ENCODE peak calls at places on chromosomes 6 and 20, in five cellular contexts. L is nucleus accumbens, S is choroid plexus epithelial cell, M is mesendoderm, Q is fibroblast of lung. D is an unnamed sample.

GRCh38 chr6:53894086-53894485 is 99.3 kb downstream of the LRRC1 start:
- DNase-seq in L (no peak), S (peak; percentile 59), M (no peak), Q (peak; percentile 44), D (peak; percentile 64)

GRCh38 chr6:118968416-118968815 is 33.5 kb upstream of the MCM9 start:
- DNase-seq in L (no peak), S (peak; percentile 34), M (peak; percentile 41), Q (peak; percentile 61), D (no peak)

GRCh38 chr6:36418558-36418957 is 24.1 kb downstream of the PXT1 start:
- DNase-seq in L (no peak), S (no peak), M (peak; percentile 22), Q (no peak), D (no peak)

GRCh38 chr6:153553627-153554026 is 422.5 kb upstream of the RGS17 start:
- DNase-seq in L (no peak), S (peak; percentile 51), M (peak; percentile 84), Q (peak; percentile 20), D (no peak)

GRCh38 chr6:134238006-134238405 is 79.9 kb downstream of the SGK1 start:
- DNase-seq in L (no peak), S (no peak), M (no peak), Q (no peak), D (no peak)

GRCh38 chr6:333379-334002 is 41.2 kb downstream of the DUSP22 start:
- DNase-seq in L (no peak), S (no peak), M (peak; percentile 44), Q (no peak), D (no peak)

GRCh38 chr20:32336918-32337347 is 21.2 kb upstream of the ASXL1 start:
- DNase-seq in L (no peak), S (peak; percentile 69), M (peak; percentile 54), Q (peak; percentile 69), D (no peak)

GRCh38 chr20:4234128-4234527 is 218.8 kb upstream of the RNF24 start:
- DNase-seq in L (no peak), S (peak; percentile 67), M (no peak), Q (peak; percentile 98), D (no peak)

GRCh38 chr6:161403717-161404116 is 129.9 kb upstream of the AGPAT4 start:
- DNase-seq in L (no peak), S (no peak), M (no peak), Q (no peak), D (no peak)

GRCh38 chr6:155493694-155494143 is 38.1 kb upstream of the NOX3 start:
- DNase-seq in L (no peak), S (peak; percentile 100), M (peak; percentile 91), Q (peak; percentile 99), D (no peak)

GRCh38 chr20:4813839-4814695 is 92.4 kb downstream of the PRND start:
- DNase-seq in L (no peak), S (no peak), M (peak; percentile 61), Q (no peak), D (no peak)

D was measured in DMS153.